ENCODE peak calls at places on chromosome 3, in five cellular contexts. X is CD8-positive, alpha-beta memory T cell; U is Peyer's patch; P is right cardiac atrium; S is neural progenitor cell. Z is an unnamed sample.

GRCh38 chr3:134059680-134060560 is 30.2 kb upstream of the SLCO2A1 start:
- DNase-seq in X (no peak), U (peak), P (no peak), S (no peak), Z (peak)

GRCh38 chr3:9793161-9793781 is 389 bp downstream of the ARPC4 start:
- DNase-seq in X (no peak), U (peak), P (no peak), S (peak), Z (peak)

GRCh38 chr3:5195605-5196004 is 8.1 kb downstream of the EDEM1 start:
- DNase-seq in X (no peak), U (peak), P (peak), S (no peak), Z (no peak)

GRCh38 chr3:31699309-31699953 is 166.7 kb downstream of the STT3B start:
- DNase-seq in X (no peak), U (no peak), P (no peak), S (no peak), Z (no peak)

GRCh38 chr3:99714146-99714545 is 75.8 kb downstream of the COL8A1 start:
- DNase-seq in X (no peak), U (no peak), P (no peak), S (no peak), Z (no peak)

GRCh38 chr3:161221881-161222600 is 930 bp downstream of the NMD3 start:
- DNase-seq in X (no peak), U (no peak), P (no peak), S (no peak), Z (peak)

GRCh38 chr3:67655364-67656121 is 1.1 kb upstream of the SUCLG2 start:
- DNase-seq in X (peak), U (peak), P (no peak), S (no peak), Z (peak)

GRCh38 chr3:48402281-48402732 is 27.6 kb downstream of the PLXNB1 start:
- DNase-seq in X (no peak), U (peak), P (peak), S (no peak), Z (peak)

GRCh38 chr3:61809879-61810278 is 248.5 kb downstream of the PTPRG start:
- DNase-seq in X (no peak), U (peak), P (peak), S (no peak), Z (peak)

GRCh38 chr3:69665026-69665739 is 74.1 kb upstream of the MITF start:
- DNase-seq in X (no peak), U (no peak), P (peak), S (no peak), Z (peak)

GRCh38 chr3:128348805-128349531 is 117.7 kb downstream of the DNAJB8 start:
- DNase-seq in X (peak), U (no peak), P (no peak), S (peak), Z (no peak)

GRCh38 chr3:23217872-23218554 is 14.9 kb downstream of the UBE2E2 start:
- DNase-seq in X (no peak), U (no peak), P (no peak), S (no peak), Z (no peak)

GRCh38 chr3:186361612-186362408 is at the start of gene DGKG:
- DNase-seq in X (no peak), U (peak), P (peak), S (peak), Z (peak)

GRCh38 chr3:178777718-178778411 is 241.6 kb downstream of the KCNMB2 start:
- DNase-seq in X (no peak), U (no peak), P (no peak), S (no peak), Z (no peak)

GRCh38 chr3:8990266-8991215 is 27.3 kb upstream of the RAD18 start:
- DNase-seq in X (no peak), U (no peak), P (peak), S (peak), Z (no peak)

GRCh38 chr3:55519016-55519415 is 31.9 kb upstream of the WNT5A start:
- DNase-seq in X (no peak), U (no peak), P (no peak), S (no peak), Z (no peak)

GRCh38 chr3:122416966-122417365 is 1.1 kb upstream of the WDR5B start:
- DNase-seq in X (no peak), U (peak), P (no peak), S (peak), Z (no peak)
- H3K27ac ChIP-seq in X (peak), U (peak), P (no peak), S (no peak), Z (no peak)

GRCh38 chr3:197030379-197031314 is 1.0 kb upstream of the MELTF start:
- DNase-seq in X (no peak), U (peak), P (no peak), S (no peak), Z (peak)
- H3K27ac ChIP-seq in X (no peak), U (no peak), P (peak), S (no peak), Z (no peak)

DNA sequence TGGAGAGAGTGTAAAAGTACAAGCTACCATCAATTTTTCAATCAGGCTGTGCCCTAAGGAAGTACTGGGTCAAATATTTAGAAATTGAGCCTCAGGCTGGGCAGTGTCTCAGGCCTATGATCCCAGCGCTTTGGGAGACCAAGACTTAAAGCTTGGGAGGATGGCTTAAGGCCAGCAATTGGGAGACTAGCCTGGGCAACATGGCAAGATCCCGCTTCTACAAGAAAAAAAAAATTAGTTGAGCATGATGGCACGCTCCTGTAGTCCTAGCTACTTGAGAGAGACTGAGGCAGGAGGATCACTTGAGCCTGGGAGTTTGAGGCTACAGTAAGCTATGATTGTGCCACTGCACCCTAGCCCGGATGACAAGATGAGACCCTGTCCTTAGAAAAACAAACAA is 2.0 kb upstream of the UBP1 start:
- DNase-seq in X (no peak), U (no peak), P (no peak), S (no peak), Z (no peak)
- H3K27ac ChIP-seq in X (no peak), U (no peak), P (peak), S (no peak), Z (peak)

DNA sequence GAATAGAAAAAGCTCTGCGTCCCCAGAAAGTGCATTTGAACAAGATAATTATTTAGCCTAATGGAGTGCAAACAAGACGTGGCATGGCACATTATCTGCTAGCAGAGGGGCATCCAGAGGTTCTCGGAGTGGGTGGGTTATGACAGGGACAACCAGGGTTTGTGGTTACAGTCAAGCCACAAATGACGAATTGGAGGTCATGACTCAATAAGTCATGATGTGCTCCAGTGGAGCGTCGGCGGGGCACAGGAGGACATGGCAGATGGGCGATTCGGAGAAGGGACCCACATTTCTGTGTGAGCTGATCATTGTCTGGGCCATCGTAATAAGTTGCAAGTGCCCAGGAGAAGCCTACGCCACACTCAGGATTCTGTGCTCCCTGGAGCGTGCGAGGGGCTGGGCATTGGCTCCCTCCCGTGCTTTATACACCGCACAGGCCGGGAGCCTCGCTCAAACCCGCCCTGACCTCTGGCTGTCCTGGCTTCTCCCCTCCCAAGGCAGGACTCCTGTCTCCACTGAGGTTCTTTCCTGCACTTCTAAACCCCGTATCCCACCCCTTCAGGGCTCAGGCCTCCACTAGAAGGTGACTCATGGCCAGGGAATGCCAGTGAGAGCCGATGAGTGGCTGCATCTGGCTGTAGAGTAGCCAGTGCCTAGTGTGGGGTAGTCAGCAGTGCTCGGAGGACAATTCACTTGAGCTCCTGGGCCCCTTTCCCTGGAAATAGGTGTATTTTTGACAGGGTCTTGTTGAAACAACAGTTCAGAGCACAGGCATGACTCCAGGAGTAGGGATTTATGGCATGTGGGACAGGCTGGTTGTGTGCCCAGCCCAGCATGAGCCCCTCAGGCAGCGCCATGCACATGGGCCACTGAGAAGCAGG is 67.4 kb downstream of the GRIP2 start:
- DNase-seq in X (no peak), U (no peak), P (no peak), S (no peak), Z (peak)
- H3K27ac ChIP-seq in X (no peak), U (no peak), P (peak), S (no peak), Z (no peak)

GRCh38 chr3:172249039-172249438 is 199.2 kb downstream of the GHSR start:
- DNase-seq in X (no peak), U (no peak), P (no peak), S (no peak), Z (no peak)

GRCh38 chr3:172244011-172244410 is 204.2 kb downstream of the GHSR start:
- DNase-seq in X (no peak), U (no peak), P (no peak), S (no peak), Z (no peak)

GRCh38 chr3:172251211-172251610 is 197.0 kb downstream of the GHSR start:
- DNase-seq in X (no peak), U (no peak), P (no peak), S (no peak), Z (no peak)

GRCh38 chr3:172246107-172246870 is 202.0 kb downstream of the GHSR start:
- DNase-seq in X (no peak), U (no peak), P (no peak), S (no peak), Z (no peak)

GRCh38 chr3:172247525-172248274 is 200.6 kb downstream of the GHSR start:
- DNase-seq in X (no peak), U (no peak), P (no peak), S (no peak), Z (no peak)
- H3K27ac ChIP-seq in X (no peak), U (no peak), P (no peak), S (no peak), Z (no peak)

GRCh38 chr3:14852058-14852599 is 33.4 kb downstream of the FGD5 start:
- DNase-seq in X (no peak), U (no peak), P (no peak), S (no peak), Z (no peak)
- H3K27ac ChIP-seq in X (no peak), U (no peak), P (no peak), S (no peak), Z (no peak)

GRCh38 chr3:53043738-53044137 is 2.1 kb downstream of the SFMBT1 start:
- DNase-seq in X (no peak), U (no peak), P (no peak), S (no peak), Z (no peak)
- H3K27ac ChIP-seq in X (no peak), U (no peak), P (no peak), S (no peak), Z (no peak)

GRCh38 chr3:65597225-65597951 is 441.3 kb downstream of the MAGI1 start:
- DNase-seq in X (no peak), U (no peak), P (peak), S (peak), Z (peak)
- H3K27ac ChIP-seq in X (no peak), U (no peak), P (no peak), S (peak), Z (no peak)

DNA sequence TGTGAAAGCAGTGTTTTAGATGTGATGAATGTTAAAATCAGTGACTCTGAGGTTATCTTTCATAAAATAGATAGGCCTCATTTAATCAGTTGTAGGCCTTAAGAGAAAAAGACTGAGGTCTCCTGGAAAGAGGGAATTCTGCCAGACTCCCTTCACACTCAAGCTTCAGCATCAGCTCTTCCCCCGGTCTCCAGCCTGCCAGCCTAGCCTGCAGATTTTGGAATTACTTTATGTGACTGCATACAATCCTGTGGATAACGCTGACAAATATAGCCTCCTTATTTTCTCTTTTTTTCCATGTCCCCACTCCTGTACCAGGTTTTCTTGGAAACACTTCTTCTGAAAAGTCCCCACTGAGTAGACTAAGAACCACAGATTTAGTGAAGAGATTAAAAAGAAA is 510.3 kb downstream of the GBE1 start:
- DNase-seq in X (no peak), U (no peak), P (no peak), S (no peak), Z (no peak)
- H3K27ac ChIP-seq in X (no peak), U (no peak), P (no peak), S (no peak), Z (no peak)

GRCh38 chr3:72086051-72086711 is 301.2 kb upstream of the PROK2 start:
- DNase-seq in X (no peak), U (no peak), P (no peak), S (no peak), Z (no peak)

GRCh38 chr3:72086712-72087093 is 301.8 kb upstream of the PROK2 start:
- DNase-seq in X (no peak), U (no peak), P (peak), S (no peak), Z (no peak)

GRCh38 chr3:72087420-72087819 is 302.5 kb upstream of the PROK2 start:
- DNase-seq in X (no peak), U (no peak), P (no peak), S (no peak), Z (no peak)

GRCh38 chr3:72082776-72083477 is 298.0 kb upstream of the PROK2 start:
- DNase-seq in X (no peak), U (no peak), P (no peak), S (no peak), Z (no peak)

GRCh38 chr3:72085036-72085435 is 300.1 kb upstream of the PROK2 start:
- DNase-seq in X (no peak), U (no peak), P (no peak), S (no peak), Z (no peak)
- H3K27ac ChIP-seq in X (no peak), U (no peak), P (no peak), S (no peak), Z (no peak)